ENCODE peak calls at places on chromosomes 2 and 18, in eight cellular contexts. T, G, L, E, W, O, I and Y are unnamed samples. For H3K4me1, the result is how much of the 10 kb centered on the place peaks cover.

GRCh38 chr2:220192994-220193753 is 565.7 kb downstream of the SLC4A3 start:
- DNase-seq in T (peak), G (no peak), L (no peak), E (no peak), W (no peak), O (no peak), I (no peak), Y (no peak)

GRCh38 chr2:82507657-82508056 is 1951.4 kb downstream of the SUCLG1 start:
- DNase-seq in T (no peak), G (no peak), L (no peak), E (no peak), W (no peak), O (no peak), I (no peak), Y (no peak)

GRCh38 chr2:238254095-238254494 is 14.3 kb upstream of the HES6 start:
- DNase-seq in T (no peak), G (no peak), L (no peak), E (no peak), W (no peak), O (no peak), I (no peak), Y (no peak)

GRCh38 chr18:35526476-35527120 is 28.8 kb upstream of the INO80C start:
- DNase-seq in T (peak), G (no peak), L (no peak), E (peak), W (no peak), O (no peak), I (no peak), Y (peak)

GRCh38 chr2:186726938-186727337 is 33.1 kb downstream of the FAM171B start:
- DNase-seq in T (no peak), G (no peak), L (no peak), E (no peak), W (no peak), O (no peak), I (no peak), Y (no peak)

GRCh38 chr2:95158891-95159619 is 593 bp downstream of the ZNF514 start:
- DNase-seq in T (peak), G (peak), L (peak), E (peak), W (peak), O (peak), I (peak), Y (peak)

GRCh38 chr2:235518317-235519090 is 24.7 kb downstream of the AGAP1 start:
- DNase-seq in T (no peak), G (no peak), L (no peak), E (no peak), W (no peak), O (no peak), I (no peak), Y (no peak)

GRCh38 chr18:78991446-78991845 is 11.8 kb downstream of the SALL3 start:
- DNase-seq in T (no peak), G (no peak), L (no peak), E (no peak), W (no peak), O (no peak), I (no peak), Y (no peak)

GRCh38 chr2:166867874-166868514 is 20.3 kb upstream of the XIRP2 start:
- DNase-seq in T (no peak), G (no peak), L (peak), E (no peak), W (no peak), O (no peak), I (no peak), Y (no peak)

GRCh38 chr18:11570770-11571169 is 38.6 kb upstream of the SLC35G4 start:
- DNase-seq in T (no peak), G (no peak), L (no peak), E (no peak), W (no peak), O (no peak), I (no peak), Y (no peak)

DNA sequence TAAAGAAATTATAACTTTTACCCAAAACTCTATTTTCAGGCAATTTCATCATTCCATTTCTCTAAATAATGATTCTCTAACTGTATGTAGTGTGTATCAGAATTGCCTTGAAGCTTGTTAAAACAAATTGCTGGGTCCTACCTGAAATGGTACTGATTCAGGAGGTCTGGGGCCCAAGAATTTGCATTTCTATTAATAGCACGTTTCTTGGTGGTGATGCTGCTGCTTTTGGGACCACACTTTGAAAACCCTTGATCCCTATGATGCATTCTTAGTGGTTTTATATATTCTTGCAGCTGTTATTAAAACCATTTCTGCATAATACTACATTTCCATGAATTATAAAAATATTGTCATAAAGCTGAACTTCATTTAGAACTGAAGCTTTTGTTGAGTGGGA is 140.7 kb downstream of the NCK2 start:
- DNase-seq in T (no peak), G (no peak), L (no peak), E (no peak), W (no peak), O (no peak), I (no peak), Y (no peak)
- TF ChIP-seq CTCF in T (no peak), G (no peak), L (no peak), E (no peak), W (no peak), O (no peak), I (no peak), Y (no peak)

GRCh38 chr2:113964436-113964835 is 74.5 kb downstream of the ACTR3 start:
- DNase-seq in T (no peak), G (no peak), L (no peak), E (no peak), W (no peak), O (no peak), I (no peak), Y (no peak)
- H3K4me1 ChIP-seq in T (under half), G (under half), L (under half), E (under half), W (under half), O (under half), I (under half), Y (under half)

DNA sequence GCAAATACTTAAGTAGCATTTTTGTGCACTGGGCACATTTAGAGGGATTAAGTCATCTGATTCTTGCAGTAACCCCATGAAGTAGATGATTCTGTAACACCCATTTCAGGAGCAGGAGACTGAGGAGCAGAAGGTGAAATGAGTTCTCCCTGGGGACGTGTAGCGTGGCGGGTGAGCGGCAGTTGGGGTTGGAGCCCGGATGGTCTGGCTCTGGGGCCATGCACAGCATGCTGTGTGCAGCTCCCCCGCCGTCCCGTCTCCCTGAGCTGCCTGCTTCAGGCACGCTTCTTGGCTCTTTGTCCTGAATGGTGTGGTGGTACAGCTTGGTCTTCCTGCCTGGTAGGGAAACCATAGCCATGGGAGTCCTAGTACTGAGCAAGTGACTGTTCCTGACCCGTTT is 32.4 kb downstream of the INPP4A start:
- DNase-seq in T (no peak), G (no peak), L (no peak), E (no peak), W (no peak), O (no peak), I (no peak), Y (no peak)
- H3K4me3 ChIP-seq in T (no peak), G (no peak), L (no peak), E (no peak), W (no peak), O (no peak), I (no peak), Y (no peak)

GRCh38 chr18:75172299-75173124 is 36.4 kb downstream of the PTGR3 start:
- DNase-seq in T (no peak), G (no peak), L (no peak), E (no peak), W (no peak), O (no peak), I (no peak), Y (no peak)

GRCh38 chr18:75173758-75174157 is 35.2 kb downstream of the PTGR3 start:
- DNase-seq in T (no peak), G (no peak), L (no peak), E (no peak), W (no peak), O (no peak), I (no peak), Y (no peak)

GRCh38 chr18:75170022-75170789 is 38.7 kb downstream of the PTGR3 start:
- DNase-seq in T (no peak), G (peak), L (no peak), E (no peak), W (no peak), O (no peak), I (no peak), Y (no peak)

GRCh38 chr18:75170916-75171315 is 38.0 kb downstream of the PTGR3 start:
- DNase-seq in T (no peak), G (peak), L (no peak), E (no peak), W (no peak), O (no peak), I (no peak), Y (no peak)

GRCh38 chr18:75173125-75173432 is 35.9 kb downstream of the PTGR3 start:
- DNase-seq in T (no peak), G (no peak), L (peak), E (no peak), W (no peak), O (no peak), I (peak), Y (no peak)
- TF ChIP-seq CTCF in T (no peak), G (no peak), L (peak), E (peak), W (no peak), O (peak), I (no peak), Y (no peak)

GRCh38 chr2:9660781-9661180 is 30.0 kb upstream of the YWHAQ start:
- DNase-seq in T (no peak), G (no peak), L (no peak), E (no peak), W (no peak), O (no peak), I (no peak), Y (no peak)
- H3K4me1 ChIP-seq in T (under half), G (under half), L (under half), E (under half), W (under half), O (under half), I (under half), Y (under half)

GRCh38 chr2:169512525-169512924 is 3.0 kb downstream of the KLHL41 start:
- DNase-seq in T (no peak), G (no peak), L (no peak), E (no peak), W (no peak), O (no peak), I (no peak), Y (no peak)

GRCh38 chr2:169509230-169509917 is at the start of gene KLHL41:
- DNase-seq in T (peak), G (no peak), L (peak), E (no peak), W (no peak), O (no peak), I (no peak), Y (no peak)

GRCh38 chr2:169511818-169512217 is 2.3 kb downstream of the KLHL41 start:
- DNase-seq in T (no peak), G (no peak), L (no peak), E (no peak), W (no peak), O (no peak), I (no peak), Y (no peak)

GRCh38 chr2:169507698-169508097 is 1.8 kb upstream of the KLHL41 start:
- DNase-seq in T (peak), G (no peak), L (no peak), E (no peak), W (no peak), O (no peak), I (peak), Y (no peak)

GRCh38 chr2:169509955-169510354 is 453 bp downstream of the KLHL41 start:
- DNase-seq in T (no peak), G (no peak), L (no peak), E (no peak), W (no peak), O (no peak), I (no peak), Y (no peak)
- H3K4me3 ChIP-seq in T (no peak), G (peak), L (peak), E (no peak), W (no peak), O (no peak), I (no peak), Y (no peak)

DNA sequence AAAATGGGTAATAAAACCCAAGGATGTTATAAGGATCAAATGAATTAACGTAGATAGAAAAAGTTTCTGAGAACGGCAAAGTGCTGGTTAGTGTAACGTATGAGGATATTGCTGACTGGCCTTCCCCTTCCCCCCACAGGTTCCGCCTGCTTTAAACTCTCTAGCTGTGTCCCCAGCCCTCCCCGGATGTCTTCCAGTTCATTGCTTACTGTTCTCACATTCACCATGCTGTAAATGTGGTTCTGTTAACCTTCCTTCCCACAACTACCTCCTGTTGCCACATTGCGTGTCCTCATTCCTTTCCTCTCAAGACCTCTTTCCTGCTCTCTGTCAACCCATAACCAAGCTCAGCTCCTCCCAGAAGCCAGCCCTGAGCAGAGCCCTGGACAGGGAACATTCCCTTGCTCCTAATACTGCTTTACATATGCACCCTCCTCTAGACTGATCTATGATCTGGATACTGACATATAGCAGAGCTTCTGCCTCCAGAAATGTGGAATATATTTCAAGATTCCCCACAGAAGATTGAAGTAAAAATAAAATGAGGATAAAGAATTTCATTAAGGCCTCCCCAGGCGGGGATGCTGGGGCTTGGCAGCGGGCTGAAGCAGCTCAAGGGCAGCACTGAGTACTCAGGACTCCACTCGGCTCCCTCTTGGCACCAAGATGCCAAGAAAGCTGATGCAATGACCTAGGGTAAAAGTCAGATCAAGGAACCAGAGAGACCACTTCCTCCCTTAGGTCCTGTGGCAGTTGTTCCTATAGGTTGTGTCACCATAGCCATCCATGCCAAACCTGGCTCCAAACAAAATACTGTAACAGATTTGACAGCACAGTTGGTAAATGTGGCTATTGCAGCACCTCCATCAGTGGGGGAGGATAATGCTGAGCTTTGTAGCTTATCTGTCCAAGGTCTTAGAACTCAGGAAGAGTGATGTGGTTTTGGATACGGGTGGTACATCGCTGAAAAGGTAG is 136.4 kb upstream of the PIK3C3 start:
- DNase-seq in T (no peak), G (no peak), L (no peak), E (no peak), W (no peak), O (no peak), I (no peak), Y (no peak)
- TF ChIP-seq CTCF in T (no peak), G (no peak), L (no peak), E (no peak), W (no peak), O (no peak), I (no peak), Y (no peak)

GRCh38 chr2:226771067-226771466 is 28.6 kb downstream of the IRS1 start:
- DNase-seq in T (no peak), G (peak), L (no peak), E (no peak), W (no peak), O (no peak), I (no peak), Y (no peak)

GRCh38 chr2:226775032-226775509 is 24.5 kb downstream of the IRS1 start:
- DNase-seq in T (no peak), G (no peak), L (no peak), E (no peak), W (no peak), O (no peak), I (no peak), Y (no peak)

GRCh38 chr2:226776104-226776503 is 23.5 kb downstream of the IRS1 start:
- DNase-seq in T (no peak), G (no peak), L (no peak), E (no peak), W (no peak), O (no peak), I (no peak), Y (no peak)

GRCh38 chr2:226773291-226773690 is 26.3 kb downstream of the IRS1 start:
- DNase-seq in T (peak), G (no peak), L (no peak), E (no peak), W (no peak), O (no peak), I (no peak), Y (no peak)

GRCh38 chr2:226772389-226773179 is 27.0 kb downstream of the IRS1 start:
- DNase-seq in T (no peak), G (no peak), L (no peak), E (no peak), W (no peak), O (no peak), I (no peak), Y (no peak)
- H3K4me1 ChIP-seq in T (under half), G (under half), L (under half), E (under half), W (under half), O (under half), I (under half), Y (under half)